ENCODE peak calls at places on chromosomes 11 and 22, in four cellular contexts. U is fibroblast of lung, H is fibroblast of the aortic adventitia, V is ovary. X is an unnamed sample.

GRCh38 chr11:134679592-134679991 is 267.6 kb upstream of the B3GAT1 start:
- DNase-seq in U (no peak), H (no peak), V (no peak), X (no peak)

GRCh38 chr11:72652871-72653615 is 21.2 kb downstream of the PDE2A start:
- DNase-seq in U (no peak), H (no peak), V (no peak), X (no peak)

GRCh38 chr11:425301-425700 is 10.5 kb upstream of the SIGIRR start:
- DNase-seq in U (no peak), H (no peak), V (no peak), X (no peak)

GRCh38 chr11:134592391-134592990 is 180.4 kb upstream of the B3GAT1 start:
- DNase-seq in U (no peak), H (no peak), V (no peak), X (no peak)

GRCh38 chr22:29143848-29144785 is 61.6 kb upstream of the EMID1 start:
- DNase-seq in U (no peak), H (no peak), V (no peak), X (no peak)

GRCh38 chr11:67308031-67308866 is 4.9 kb downstream of the SSH3 start:
- DNase-seq in U (no peak), H (no peak), V (no peak), X (no peak)

GRCh38 chr11:31340903-31341572 is 28.5 kb downstream of the DCDC1 start:
- DNase-seq in U (peak; percentile 42), H (peak; percentile 46), V (no peak), X (peak; percentile 2)

GRCh38 chr22:46577361-46578249 is 40.2 kb upstream of the CELSR1 start:
- DNase-seq in U (no peak), H (no peak), V (peak; percentile 57), X (no peak)

GRCh38 chr11:15158351-15159015 is 43.8 kb downstream of the INSC start:
- DNase-seq in U (peak; percentile 93), H (peak; percentile 72), V (no peak), X (no peak)

GRCh38 chr22:39534092-39534506 is 1.6 kb upstream of the RPS19BP1 start:
- DNase-seq in U (no peak), H (no peak), V (peak; percentile 55), X (no peak)

GRCh38 chr11:64872790-64873488 is 5.5 kb downstream of the EHD1 start:
- DNase-seq in U (no peak), H (no peak), V (no peak), X (no peak)
- H3K4me3 ChIP-seq in U (no peak overlapping the region), H (no peak overlapping the region), V (no peak overlapping the region), X (no peak overlapping the region)

DNA sequence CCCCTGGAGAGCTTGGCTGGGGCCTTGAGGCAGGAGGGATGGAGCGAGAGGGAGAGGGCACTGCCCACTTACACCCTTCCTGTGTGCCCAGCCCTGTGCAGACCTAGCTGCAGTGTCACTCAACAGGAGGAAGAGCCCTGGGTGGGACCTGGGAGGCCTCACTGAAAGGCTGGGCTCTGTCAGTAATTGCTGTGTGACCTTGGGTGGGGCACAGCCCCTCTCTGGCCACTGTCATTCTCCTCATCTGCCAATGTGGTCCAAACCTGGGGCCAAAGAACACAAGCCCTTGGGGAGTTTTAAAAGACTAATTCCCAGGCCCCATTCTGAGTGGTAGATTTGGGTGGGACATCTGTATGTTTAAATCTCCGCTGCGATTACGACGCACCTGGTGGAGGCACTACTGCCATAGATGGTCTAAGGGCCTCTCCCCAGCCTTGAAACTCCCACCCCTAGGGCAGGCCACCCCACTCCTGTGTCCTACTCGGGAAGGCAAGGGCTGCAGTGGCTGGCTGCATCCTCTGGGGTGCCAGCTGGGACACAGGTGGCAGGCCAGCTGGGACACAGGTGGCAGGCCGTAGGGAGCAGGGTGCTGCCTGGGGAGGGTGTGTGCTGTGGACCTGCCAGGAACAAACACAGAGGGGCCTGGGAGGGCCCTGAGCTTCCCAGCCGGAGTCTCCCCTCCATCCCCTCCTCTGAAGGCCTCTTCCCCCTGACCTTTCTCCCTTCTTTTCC is 12.3 kb upstream of the SOX10 start:
- DNase-seq in U (no peak), H (no peak), V (no peak), X (no peak)
- TF ChIP-seq CTCF in U (no peak), H (no peak), V (no peak), X (no peak)

DNA sequence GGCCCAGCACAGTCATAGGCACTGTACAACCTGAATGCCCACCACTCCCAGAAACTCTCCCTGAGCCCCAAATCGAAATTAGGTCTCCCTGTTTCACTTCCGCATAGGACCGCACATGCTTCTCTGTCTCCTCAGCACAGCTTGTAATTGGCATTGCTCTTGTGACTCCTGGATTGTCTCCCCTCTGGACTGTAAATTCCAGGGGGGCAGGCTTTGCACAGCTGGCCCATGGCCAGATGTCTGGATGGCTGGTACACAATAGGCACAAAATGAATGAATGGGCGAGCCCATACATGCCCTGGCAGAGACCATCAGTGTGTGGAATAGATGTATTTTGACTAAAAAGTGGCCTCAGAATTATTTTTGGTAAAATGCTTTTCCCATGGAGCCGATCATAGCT is 63.3 kb upstream of the PHF21B start:
- DNase-seq in U (no peak), H (no peak), V (no peak), X (no peak)
- H3K4me3 ChIP-seq in U (no peak overlapping the region), H (no peak overlapping the region), V (no peak overlapping the region), X (no peak overlapping the region)

GRCh38 chr22:37571992-37572373 is 7.9 kb downstream of the LGALS2 start:
- DNase-seq in U (no peak), H (no peak), V (no peak), X (no peak)

GRCh38 chr22:37570661-37570976 is 9.3 kb downstream of the LGALS2 start:
- DNase-seq in U (no peak), H (no peak), V (no peak), X (no peak)

GRCh38 chr22:37569009-37569920 is 9.0 kb downstream of the CDC42EP1 start:
- DNase-seq in U (no peak), H (no peak), V (no peak), X (no peak)

GRCh38 chr22:37569921-37570660 is 9.8 kb downstream of the LGALS2 start:
- DNase-seq in U (no peak), H (no peak), V (no peak), X (no peak)

GRCh38 chr22:37571258-37571991 is 8.5 kb downstream of the LGALS2 start:
- DNase-seq in U (no peak), H (no peak), V (no peak), X (no peak)
- TF ChIP-seq CTCF in U (no peak), H (no peak), V (no peak), X (peak; percentile 12)